ENCODE peak calls at places on chromosome 9, in five cellular contexts. Q is H9, M is neuronal stem cell, F is IMR-90, P is H1. S is an unnamed sample.

GRCh38 chr9:76610009-76610352 is 151.0 kb downstream of the GCNT1 start:
- DNase-seq in Q (no peak), P (no peak), F (peak; percentile 54), M (no peak), S (peak; percentile 39)

GRCh38 chr9:127004946-127005769 is 90.6 kb downstream of the RALGPS1 start:
- DNase-seq in F (peak; percentile 51), P (no peak), M (no peak), Q (no peak), S (peak; percentile 68)

GRCh38 chr9:131461166-131461565 is 41.6 kb upstream of the POMT1 start:
- DNase-seq in Q (no peak), M (no peak), F (no peak), P (no peak), S (no peak)

GRCh38 chr9:91239367-91240111 is 122.2 kb downstream of the AUH start:
- DNase-seq in F (no peak), M (no peak), P (no peak), Q (no peak), S (no peak)

GRCh38 chr9:21961569-21961968 is 32.6 kb downstream of the CDKN2A start:
- DNase-seq in M (no peak), F (no peak), Q (no peak), P (no peak), S (no peak)

GRCh38 chr9:117403403-117403811 is 11.4 kb downstream of the ASTN2 start:
- DNase-seq in M (no peak), Q (no peak), P (no peak), F (no peak), S (no peak)

GRCh38 chr9:92463989-92464388 is 18.3 kb downstream of the ASPN start:
- DNase-seq in F (peak; percentile 96), Q (no peak), M (no peak), P (no peak), S (peak; percentile 24)

GRCh38 chr9:92964981-92965758 is 17.8 kb downstream of the FGD3 start:
- DNase-seq in M (no peak), Q (no peak), P (no peak), F (no peak), S (no peak)

GRCh38 chr9:8822667-8823025 is 1023.1 kb upstream of the DMAC1 start:
- DNase-seq in Q (no peak), F (no peak), P (no peak), M (no peak), S (no peak)

GRCh38 chr9:130443840-130444492 is 795 bp upstream of the ASS1 start:
- DNase-seq in F (no peak), P (no peak), M (no peak), Q (no peak), S (no peak)

GRCh38 chr9:120923620-120924328 is 2.8 kb downstream of the TRAF1 start:
- DNase-seq in M (no peak), F (no peak), P (no peak), Q (no peak), S (no peak)

GRCh38 chr9:83537331-83538171 is 650 bp downstream of the FRMD3 start:
- DNase-seq in M (no peak), Q (no peak), P (no peak), F (no peak), S (no peak)

GRCh38 chr9:14353222-14354056 is 39.5 kb upstream of the NFIB start:
- DNase-seq in P (no peak), F (peak; percentile 67), M (peak; percentile 86), Q (peak; percentile 92), S (peak; percentile 98)

GRCh38 chr9:72217306-72217842 is 68.1 kb downstream of the GDA start:
- DNase-seq in M (no peak), P (no peak), Q (no peak), F (no peak), S (no peak)

GRCh38 chr9:5587024-5587423 is 41.9 kb upstream of the RIC1 start:
- DNase-seq in M (no peak), F (peak; percentile 95), P (no peak), Q (no peak), S (peak; percentile 96)

GRCh38 chr9:112132356-112132755 is 42.7 kb downstream of the SUSD1 start:
- DNase-seq in F (peak; percentile 70), P (no peak), Q (no peak), M (no peak), S (peak; percentile 82)

GRCh38 chr9:114156658-114157421 is 1.5 kb downstream of the COL27A1 start:
- DNase-seq in F (peak; percentile 84), P (no peak), M (no peak), Q (peak; percentile 55), S (peak; percentile 56)

GRCh38 chr9:8821910-8822666 is 1022.5 kb upstream of the DMAC1 start:
- DNase-seq in P (no peak), Q (no peak), F (no peak), M (no peak), S (no peak)

GRCh38 chr9:133739408-133740280 is 1.5 kb upstream of the SARDH start:
- DNase-seq in P (no peak), M (no peak), Q (no peak), F (no peak), S (no peak)

GRCh38 chr9:134642385-134643181 is 980 bp downstream of the COL5A1 start:
- DNase-seq in P (no peak), M (peak; percentile 49), Q (peak; percentile 59), F (peak; percentile 91), S (no peak)

GRCh38 chr9:118395415-118395814 is 691.2 kb downstream of the TLR4 start:
- DNase-seq in M (no peak), F (no peak), Q (no peak), P (no peak), S (no peak)

GRCh38 chr9:94867281-94867841 is 140.9 kb downstream of the AOPEP start:
- DNase-seq in Q (no peak), F (peak; percentile 91), P (no peak), M (no peak), S (peak; percentile 68)

GRCh38 chr9:124869986-124870560 is 8.1 kb downstream of the ARPC5L start:
- DNase-seq in P (no peak), Q (no peak), M (no peak), F (peak; percentile 37), S (peak; percentile 33)

GRCh38 chr9:19946446-19947109 is 157.7 kb upstream of the SLC24A2 start:
- DNase-seq in M (no peak), F (peak; percentile 21), P (no peak), Q (no peak), S (peak; percentile 27)

GRCh38 chr9:79263666-79264460 is 307.9 kb upstream of the TLE4 start:
- DNase-seq in Q (no peak), M (no peak), F (peak; percentile 61), P (no peak), S (peak; percentile 9)

GRCh38 chr9:110536802-110537201 is 42.7 kb downstream of the SVEP1 start:
- DNase-seq in P (no peak), Q (no peak), M (no peak), F (peak; percentile 86), S (peak; percentile 66)

GRCh38 chr9:12614488-12614887 is 78.7 kb upstream of the TYRP1 start:
- DNase-seq in Q (no peak), P (no peak), M (no peak), F (no peak), S (no peak)

GRCh38 chr9:100082786-100083185 is 16.0 kb downstream of the ERP44 start:
- DNase-seq in F (peak; percentile 70), M (no peak), P (no peak), Q (no peak), S (no peak)
- H2BK120ac ChIP-seq in F (no peak overlapping the region), M (no peak overlapping the region), P (no peak overlapping the region), Q (no peak overlapping the region), S (no peak overlapping the region)

DNA sequence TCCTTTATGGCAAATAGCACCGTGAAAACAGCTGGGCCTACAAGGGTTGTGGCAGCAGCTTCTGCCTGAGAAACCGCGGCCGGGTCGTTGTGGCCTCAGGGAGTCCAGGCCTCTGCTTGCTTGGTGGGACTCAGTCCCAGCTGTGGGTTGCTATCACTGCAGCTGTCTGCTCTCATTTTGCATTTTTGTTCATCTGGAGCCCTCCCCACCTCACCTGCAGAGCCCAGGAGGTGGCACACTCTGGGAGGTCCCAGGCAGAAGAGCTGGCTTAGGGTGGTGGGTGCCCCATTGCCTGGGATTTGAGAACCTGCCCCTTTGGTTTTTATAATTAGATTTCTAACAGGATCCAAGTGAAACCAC is 138.4 kb downstream of the GADD45G start:
- DNase-seq in P (no peak), M (no peak), F (no peak), Q (no peak), S (no peak)
- H2BK120ac ChIP-seq in P (no peak overlapping the region), M (peak overlapping the region; percentile 25), F (no peak overlapping the region), Q (no peak overlapping the region), S (peak overlapping the region; percentile 97)

GRCh38 chr9:137280478-137281344 is 3.2 kb downstream of the TOR4A start:
- DNase-seq in P (no peak), M (no peak), F (no peak), Q (peak; percentile 65), S (peak; percentile 32)
- H2BK120ac ChIP-seq in P (no peak overlapping the region), M (peak overlapping the region; percentile 81), F (no peak overlapping the region), Q (no peak overlapping the region), S (no peak overlapping the region)

GRCh38 chr9:96139592-96140251 is 162.3 kb downstream of the HSD17B3 start:
- DNase-seq in F (peak; percentile 95), M (no peak), P (no peak), Q (no peak), S (peak; percentile 3)
- H2BK120ac ChIP-seq in F (peak overlapping the region; percentile 53), M (no peak overlapping the region), P (no peak overlapping the region), Q (no peak overlapping the region), S (no peak overlapping the region)

GRCh38 chr9:98315067-98315453 is 59.6 kb upstream of the TBC1D2 start:
- DNase-seq in M (no peak), P (no peak), Q (no peak), F (no peak), S (no peak)
- H2BK120ac ChIP-seq in M (no peak overlapping the region), P (no peak overlapping the region), Q (no peak overlapping the region), F (peak overlapping the region; percentile 73), S (no peak overlapping the region)

S was measured in trophoblast cell.